ENCODE peak calls at places on chromosomes 1 and 21, in ten cellular contexts. N is stimulated activated CD4-positive, alpha-beta T cell treated with anti-CD3 and anti-CD28 coated beads, Interleukin-15, amount 100 ng/mL, for 24 hours; Y is non-pigmented ciliary epithelial cell; F is H4; S is esophagus muscularis mucosa; L is GM06990; E is retina; T is stimulated activated CD8-positive, alpha-beta memory T cell treated with anti-CD3 and anti-CD28 coated beads, Interleukin-4, amount 100 ng/mL, for 4 hours; U is CD4-positive, CD25-positive, alpha-beta regulatory T cell; H is AG09309. B is an unnamed sample.
A peak's percentile ranks its signal among the peaks of the same experiment; 100 is the strongest.

GRCh38 chr1:225514671-225515081 is 86.8 kb upstream of the LBR start:
- DNase-seq in T (no peak), S (no peak), N (no peak), H (no peak), L (no peak), U (no peak), E (no peak), Y (no peak), F (no peak), B (no peak)

GRCh38 chr1:175717610-175718195 is 25.7 kb downstream of the TNR start:
- DNase-seq in N (no peak), E (peak; percentile 64), S (no peak), H (no peak), Y (no peak), F (no peak), L (peak; percentile 35), T (no peak), U (no peak), B (no peak)

GRCh38 chr1:30749691-30750583 is 7.6 kb downstream of the LAPTM5 start:
- DNase-seq in E (no peak), Y (no peak), F (no peak), N (peak; percentile 65), T (no peak), L (peak; percentile 75), U (peak; percentile 90), H (no peak), S (no peak), B (no peak)

GRCh38 chr1:28173151-28173979 is 3.1 kb downstream of the PTAFR start:
- DNase-seq in F (peak; percentile 49), Y (no peak), H (no peak), U (no peak), E (peak; percentile 27), L (peak; percentile 52), T (no peak), N (no peak), S (no peak), B (no peak)

GRCh38 chr1:177589166-177589565 is 380.7 kb downstream of the SEC16B start:
- DNase-seq in N (no peak), S (peak; percentile 47), H (no peak), U (no peak), L (no peak), Y (no peak), F (no peak), E (no peak), T (no peak), B (no peak)

GRCh38 chr1:227351443-227351842 is 33.2 kb upstream of the CDC42BPA start:
- DNase-seq in T (no peak), L (no peak), F (no peak), E (no peak), U (no peak), H (peak; percentile 35), S (no peak), Y (no peak), N (no peak), B (no peak)

GRCh38 chr1:167489581-167490340 is 28.6 kb downstream of the CD247 start:
- DNase-seq in E (peak; percentile 88), F (no peak), H (no peak), U (peak; percentile 45), L (no peak), Y (no peak), T (no peak), S (no peak), N (peak; percentile 67), B (no peak)

GRCh38 chr21:42496839-42497202 is 797 bp upstream of the RSPH1 start:
- DNase-seq in T (no peak), S (no peak), H (no peak), F (no peak), N (no peak), L (no peak), Y (no peak), U (no peak), E (no peak), B (no peak)

GRCh38 chr1:117630423-117630998 is 24.7 kb downstream of the TENT5C start:
- DNase-seq in E (no peak), S (no peak), F (no peak), N (no peak), Y (no peak), L (no peak), T (no peak), H (no peak), U (no peak), B (no peak)

GRCh38 chr1:48500541-48501440 is 28.8 kb upstream of the SPATA6 start:
- DNase-seq in E (no peak), L (no peak), H (no peak), N (no peak), S (no peak), T (no peak), Y (no peak), F (no peak), U (no peak), B (no peak)

GRCh38 chr1:48670234-48671020 is 106.3 kb downstream of the BEND5 start:
- DNase-seq in E (no peak), N (no peak), Y (no peak), H (no peak), U (no peak), L (no peak), F (no peak), S (no peak), T (no peak), B (no peak)

GRCh38 chr1:19210772-19211549 is 895 bp upstream of the UBR4 start:
- DNase-seq in Y (no peak), E (no peak), T (no peak), F (no peak), L (no peak), N (no peak), U (no peak), H (no peak), S (no peak), B (no peak)

GRCh38 chr1:13801711-13802486 is 101.9 kb downstream of the PRDM2 start:
- DNase-seq in T (no peak), S (no peak), N (no peak), F (no peak), Y (no peak), L (no peak), E (no peak), U (no peak), H (no peak), B (no peak)

GRCh38 chr21:15943009-15943666 is 213.4 kb downstream of the USP25 start:
- DNase-seq in L (no peak), S (no peak), N (no peak), H (no peak), T (no peak), E (no peak), F (no peak), Y (peak; percentile 1), U (no peak), B (no peak)

GRCh38 chr1:247373721-247374141 is 42.1 kb upstream of the ZNF496 start:
- DNase-seq in H (no peak), L (peak; percentile 53), E (peak; percentile 55), Y (no peak), N (peak; percentile 74), U (peak; percentile 55), S (no peak), F (no peak), T (peak; percentile 33), B (no peak)

GRCh38 chr1:119711804-119712341 is at the start of gene PHGDH:
- DNase-seq in N (peak; percentile 81), E (peak; percentile 81), L (peak; percentile 57), U (peak; percentile 56), S (no peak), H (peak; percentile 80), F (peak; percentile 95), T (no peak), Y (peak; percentile 48), B (peak; percentile 82)

GRCh38 chr1:17994046-17994445 is 113.6 kb upstream of the IGSF21 start:
- DNase-seq in F (no peak), T (no peak), S (no peak), L (no peak), H (no peak), E (no peak), Y (no peak), U (no peak), N (no peak), B (no peak)

GRCh38 chr1:37533317-37534093 is 18.9 kb upstream of the MEAF6 start:
- DNase-seq in H (no peak), U (no peak), S (no peak), N (no peak), Y (no peak), F (no peak), T (no peak), L (no peak), E (no peak), B (no peak)

GRCh38 chr21:42569732-42570301 is 56.2 kb downstream of the SLC37A1 start:
- DNase-seq in E (no peak), H (no peak), Y (no peak), N (no peak), T (no peak), F (no peak), U (no peak), S (no peak), L (no peak), B (no peak)

GRCh38 chr1:44848456-44849181 is 5.6 kb upstream of the PTCH2 start:
- DNase-seq in S (no peak), F (no peak), T (no peak), Y (no peak), E (no peak), N (no peak), U (no peak), H (no peak), L (no peak), B (no peak)

GRCh38 chr1:67479146-67479891 is 49.1 kb upstream of the SERBP1 start:
- DNase-seq in F (peak; percentile 75), H (no peak), U (no peak), N (peak; percentile 36), L (no peak), E (no peak), Y (no peak), T (no peak), S (no peak), B (no peak)

GRCh38 chr1:165644064-165644735 is 13.2 kb downstream of the MGST3 start:
- DNase-seq in U (no peak), H (no peak), T (no peak), L (no peak), S (no peak), Y (no peak), E (no peak), N (no peak), F (no peak), B (no peak)

GRCh38 chr1:22710688-22711024 is at the start of gene EPHB2:
- DNase-seq in N (peak; percentile 52), U (no peak), T (no peak), E (no peak), L (no peak), Y (no peak), F (peak; percentile 35), S (no peak), H (no peak), B (peak; percentile 19)

GRCh38 chr1:175978926-175979325 is 228.2 kb downstream of the COP1 start:
- DNase-seq in U (no peak), E (no peak), N (no peak), Y (no peak), H (no peak), L (no peak), F (no peak), T (no peak), S (no peak), B (no peak)

GRCh38 chr1:157170677-157171515 is 32.7 kb upstream of the ETV3 start:
- DNase-seq in S (no peak), F (peak; percentile 40), U (peak; percentile 36), E (no peak), Y (no peak), T (no peak), H (no peak), L (no peak), N (peak; percentile 70), B (no peak)

GRCh38 chr1:6385673-6386191 is 7.8 kb downstream of the ACOT7 start:
- DNase-seq in L (no peak), E (peak; percentile 43), Y (no peak), T (no peak), H (peak; percentile 11), N (no peak), S (no peak), F (peak; percentile 83), U (no peak), B (no peak)

B was measured in amniotic stem cell.